ENCODE peak calls at places on chromosome 12, in ten cellular contexts. One of them, this sample, is unnamed.

GRCh38 chr12:123763093-123763492 is 992 bp downstream of the DNAH10 start:
- DNase-seq in thoracic aorta: no peak
- DNase-seq in B cell: no peak
- DNase-seq in breast epithelium: no peak
- DNase-seq in progenitor cell of endocrine pancreas: no peak
- DNase-seq in mucosa of descending colon: peak
- DNase-seq in HFFc6: no peak
- DNase-seq in tibial artery: no peak
- DNase-seq in NB4: no peak
- DNase-seq in AG10803: no peak
- DNase-seq in this sample: no peak

GRCh38 chr12:109544955-109545531 is 28.3 kb downstream of the MMAB start:
- DNase-seq in progenitor cell of endocrine pancreas: no peak
- DNase-seq in breast epithelium: no peak
- DNase-seq in NB4: no peak
- DNase-seq in AG10803: peak
- DNase-seq in HFFc6: peak
- DNase-seq in tibial artery: no peak
- DNase-seq in mucosa of descending colon: no peak
- DNase-seq in thoracic aorta: no peak
- DNase-seq in B cell: no peak
- DNase-seq in this sample: no peak

GRCh38 chr12:56998981-56999380 is 7.4 kb downstream of the ZBTB39 start:
- DNase-seq in mucosa of descending colon: no peak
- DNase-seq in thoracic aorta: no peak
- DNase-seq in AG10803: no peak
- DNase-seq in NB4: no peak
- DNase-seq in B cell: peak
- DNase-seq in progenitor cell of endocrine pancreas: no peak
- DNase-seq in HFFc6: no peak
- DNase-seq in breast epithelium: no peak
- DNase-seq in tibial artery: no peak
- DNase-seq in this sample: no peak

GRCh38 chr12:48973531-48973930 is 2.0 kb upstream of the WNT10B start:
- DNase-seq in progenitor cell of endocrine pancreas: no peak
- DNase-seq in thoracic aorta: no peak
- DNase-seq in B cell: no peak
- DNase-seq in breast epithelium: no peak
- DNase-seq in tibial artery: peak
- DNase-seq in HFFc6: no peak
- DNase-seq in AG10803: no peak
- DNase-seq in NB4: peak
- DNase-seq in mucosa of descending colon: no peak
- DNase-seq in this sample: peak

GRCh38 chr12:58067610-58068387 is 126.4 kb downstream of the ATP23 start:
- DNase-seq in HFFc6: peak
- DNase-seq in breast epithelium: no peak
- DNase-seq in mucosa of descending colon: no peak
- DNase-seq in tibial artery: no peak
- DNase-seq in NB4: no peak
- DNase-seq in B cell: no peak
- DNase-seq in thoracic aorta: no peak
- DNase-seq in progenitor cell of endocrine pancreas: no peak
- DNase-seq in AG10803: peak
- DNase-seq in this sample: no peak

GRCh38 chr12:10726945-10727344 is 3.8 kb upstream of the YBX3 start:
- DNase-seq in progenitor cell of endocrine pancreas: no peak
- DNase-seq in AG10803: no peak
- DNase-seq in breast epithelium: no peak
- DNase-seq in NB4: no peak
- DNase-seq in mucosa of descending colon: no peak
- DNase-seq in thoracic aorta: no peak
- DNase-seq in HFFc6: no peak
- DNase-seq in B cell: no peak
- DNase-seq in tibial artery: no peak
- DNase-seq in this sample: no peak

GRCh38 chr12:57627504-57628279 is 5.3 kb downstream of the B4GALNT1 start:
- DNase-seq in thoracic aorta: no peak
- DNase-seq in NB4: no peak
- DNase-seq in progenitor cell of endocrine pancreas: peak
- DNase-seq in HFFc6: no peak
- DNase-seq in B cell: peak
- DNase-seq in AG10803: no peak
- DNase-seq in tibial artery: no peak
- DNase-seq in breast epithelium: no peak
- DNase-seq in mucosa of descending colon: no peak
- DNase-seq in this sample: no peak

GRCh38 chr12:22935501-22935900 is 310.5 kb downstream of the ETNK1 start:
- DNase-seq in progenitor cell of endocrine pancreas: no peak
- DNase-seq in HFFc6: no peak
- DNase-seq in mucosa of descending colon: no peak
- DNase-seq in AG10803: peak
- DNase-seq in B cell: no peak
- DNase-seq in breast epithelium: no peak
- DNase-seq in thoracic aorta: no peak
- DNase-seq in tibial artery: no peak
- DNase-seq in NB4: peak
- DNase-seq in this sample: no peak

GRCh38 chr12:113222730-113223531 is 1.7 kb downstream of the TPCN1 start:
- DNase-seq in tibial artery: peak
- DNase-seq in AG10803: peak
- DNase-seq in thoracic aorta: no peak
- DNase-seq in breast epithelium: peak
- DNase-seq in NB4: peak
- DNase-seq in HFFc6: peak
- DNase-seq in mucosa of descending colon: peak
- DNase-seq in B cell: no peak
- DNase-seq in progenitor cell of endocrine pancreas: no peak
- DNase-seq in this sample: no peak

GRCh38 chr12:110916295-110916875 is 4.0 kb downstream of the MYL2 start:
- DNase-seq in breast epithelium: no peak
- DNase-seq in B cell: no peak
- DNase-seq in HFFc6: no peak
- DNase-seq in NB4: peak
- DNase-seq in mucosa of descending colon: no peak
- DNase-seq in AG10803: no peak
- DNase-seq in tibial artery: no peak
- DNase-seq in thoracic aorta: no peak
- DNase-seq in progenitor cell of endocrine pancreas: no peak
- DNase-seq in this sample: no peak

GRCh38 chr12:113650476-113650875 is 178.8 kb upstream of the LHX5 start:
- DNase-seq in B cell: no peak
- DNase-seq in breast epithelium: no peak
- DNase-seq in thoracic aorta: no peak
- DNase-seq in HFFc6: no peak
- DNase-seq in mucosa of descending colon: no peak
- DNase-seq in tibial artery: no peak
- DNase-seq in NB4: no peak
- DNase-seq in progenitor cell of endocrine pancreas: no peak
- DNase-seq in AG10803: no peak
- DNase-seq in this sample: no peak

GRCh38 chr12:132444957-132445883 is 44.7 kb upstream of the FBRSL1 start:
- DNase-seq in breast epithelium: no peak
- DNase-seq in progenitor cell of endocrine pancreas: no peak
- DNase-seq in NB4: peak
- DNase-seq in AG10803: no peak
- DNase-seq in tibial artery: peak
- DNase-seq in HFFc6: no peak
- DNase-seq in mucosa of descending colon: peak
- DNase-seq in thoracic aorta: no peak
- DNase-seq in B cell: peak
- DNase-seq in this sample: peak

GRCh38 chr12:41365653-41366131 is 177.6 kb downstream of the PDZRN4 start:
- DNase-seq in HFFc6: no peak
- DNase-seq in tibial artery: no peak
- DNase-seq in B cell: no peak
- DNase-seq in breast epithelium: no peak
- DNase-seq in NB4: no peak
- DNase-seq in thoracic aorta: no peak
- DNase-seq in progenitor cell of endocrine pancreas: no peak
- DNase-seq in mucosa of descending colon: no peak
- DNase-seq in AG10803: no peak
- DNase-seq in this sample: no peak

GRCh38 chr12:117439531-117440001 is 78.1 kb upstream of the NOS1 start:
- DNase-seq in NB4: no peak
- DNase-seq in thoracic aorta: no peak
- DNase-seq in mucosa of descending colon: no peak
- DNase-seq in HFFc6: no peak
- DNase-seq in progenitor cell of endocrine pancreas: no peak
- DNase-seq in breast epithelium: no peak
- DNase-seq in AG10803: peak
- DNase-seq in tibial artery: no peak
- DNase-seq in B cell: no peak
- DNase-seq in this sample: no peak

GRCh38 chr12:53452159-53453077 is 516 bp downstream of the PCBP2 start:
- DNase-seq in mucosa of descending colon: peak
- DNase-seq in tibial artery: peak
- DNase-seq in AG10803: peak
- DNase-seq in thoracic aorta: peak
- DNase-seq in NB4: peak
- DNase-seq in progenitor cell of endocrine pancreas: peak
- DNase-seq in HFFc6: peak
- DNase-seq in B cell: peak
- DNase-seq in breast epithelium: peak
- DNase-seq in this sample: no peak
- TF ChIP-seq CTCF in mucosa of descending colon: no peak
- TF ChIP-seq CTCF in tibial artery: peak
- TF ChIP-seq CTCF in AG10803: no peak
- TF ChIP-seq CTCF in thoracic aorta: peak
- TF ChIP-seq CTCF in NB4: peak
- TF ChIP-seq CTCF in progenitor cell of endocrine pancreas: peak
- TF ChIP-seq CTCF in HFFc6: peak
- TF ChIP-seq CTCF in B cell: peak
- TF ChIP-seq CTCF in breast epithelium: peak
- TF ChIP-seq CTCF in this sample: peak

GRCh38 chr12:69633061-69633460 is 22.4 kb upstream of the LRRC10 start:
- DNase-seq in thoracic aorta: no peak
- DNase-seq in progenitor cell of endocrine pancreas: no peak
- DNase-seq in HFFc6: no peak
- DNase-seq in NB4: peak
- DNase-seq in mucosa of descending colon: no peak
- DNase-seq in tibial artery: no peak
- DNase-seq in AG10803: no peak
- DNase-seq in breast epithelium: no peak
- DNase-seq in B cell: no peak
- DNase-seq in this sample: no peak
- TF ChIP-seq CTCF in thoracic aorta: no peak
- TF ChIP-seq CTCF in progenitor cell of endocrine pancreas: no peak
- TF ChIP-seq CTCF in HFFc6: peak
- TF ChIP-seq CTCF in NB4: peak
- TF ChIP-seq CTCF in mucosa of descending colon: no peak
- TF ChIP-seq CTCF in tibial artery: no peak
- TF ChIP-seq CTCF in AG10803: no peak
- TF ChIP-seq CTCF in breast epithelium: no peak
- TF ChIP-seq CTCF in B cell: no peak
- TF ChIP-seq CTCF in this sample: no peak

GRCh38 chr12:98154850-98155249 is 360.5 kb upstream of the TMPO start:
- DNase-seq in B cell: no peak
- DNase-seq in tibial artery: no peak
- DNase-seq in thoracic aorta: no peak
- DNase-seq in HFFc6: no peak
- DNase-seq in progenitor cell of endocrine pancreas: no peak
- DNase-seq in NB4: peak
- DNase-seq in AG10803: no peak
- DNase-seq in breast epithelium: no peak
- DNase-seq in mucosa of descending colon: peak
- DNase-seq in this sample: no peak
- TF ChIP-seq CTCF in B cell: no peak
- TF ChIP-seq CTCF in tibial artery: no peak
- TF ChIP-seq CTCF in thoracic aorta: no peak
- TF ChIP-seq CTCF in HFFc6: no peak
- TF ChIP-seq CTCF in progenitor cell of endocrine pancreas: peak
- TF ChIP-seq CTCF in NB4: peak
- TF ChIP-seq CTCF in AG10803: no peak
- TF ChIP-seq CTCF in breast epithelium: no peak
- TF ChIP-seq CTCF in mucosa of descending colon: no peak
- TF ChIP-seq CTCF in this sample: peak

GRCh38 chr12:131347345-131347714 is 363.6 kb upstream of the SFSWAP start:
- DNase-seq in breast epithelium: no peak
- DNase-seq in thoracic aorta: no peak
- DNase-seq in NB4: no peak
- DNase-seq in progenitor cell of endocrine pancreas: no peak
- DNase-seq in AG10803: no peak
- DNase-seq in mucosa of descending colon: no peak
- DNase-seq in B cell: no peak
- DNase-seq in HFFc6: no peak
- DNase-seq in tibial artery: no peak
- DNase-seq in this sample: no peak

GRCh38 chr12:131346578-131347344 is 364.1 kb upstream of the SFSWAP start:
- DNase-seq in breast epithelium: no peak
- DNase-seq in progenitor cell of endocrine pancreas: no peak
- DNase-seq in AG10803: no peak
- DNase-seq in HFFc6: no peak
- DNase-seq in thoracic aorta: no peak
- DNase-seq in B cell: no peak
- DNase-seq in NB4: no peak
- DNase-seq in tibial artery: no peak
- DNase-seq in mucosa of descending colon: no peak
- DNase-seq in this sample: no peak

GRCh38 chr12:131347732-131348131 is 363.2 kb upstream of the SFSWAP start:
- DNase-seq in tibial artery: no peak
- DNase-seq in AG10803: no peak
- DNase-seq in NB4: no peak
- DNase-seq in breast epithelium: no peak
- DNase-seq in progenitor cell of endocrine pancreas: no peak
- DNase-seq in mucosa of descending colon: no peak
- DNase-seq in thoracic aorta: no peak
- DNase-seq in B cell: no peak
- DNase-seq in HFFc6: no peak
- DNase-seq in this sample: no peak

GRCh38 chr12:131349397-131350127 is 361.3 kb upstream of the SFSWAP start:
- DNase-seq in B cell: no peak
- DNase-seq in HFFc6: no peak
- DNase-seq in thoracic aorta: no peak
- DNase-seq in NB4: no peak
- DNase-seq in mucosa of descending colon: no peak
- DNase-seq in progenitor cell of endocrine pancreas: no peak
- DNase-seq in breast epithelium: no peak
- DNase-seq in tibial artery: no peak
- DNase-seq in AG10803: no peak
- DNase-seq in this sample: no peak

DNA sequence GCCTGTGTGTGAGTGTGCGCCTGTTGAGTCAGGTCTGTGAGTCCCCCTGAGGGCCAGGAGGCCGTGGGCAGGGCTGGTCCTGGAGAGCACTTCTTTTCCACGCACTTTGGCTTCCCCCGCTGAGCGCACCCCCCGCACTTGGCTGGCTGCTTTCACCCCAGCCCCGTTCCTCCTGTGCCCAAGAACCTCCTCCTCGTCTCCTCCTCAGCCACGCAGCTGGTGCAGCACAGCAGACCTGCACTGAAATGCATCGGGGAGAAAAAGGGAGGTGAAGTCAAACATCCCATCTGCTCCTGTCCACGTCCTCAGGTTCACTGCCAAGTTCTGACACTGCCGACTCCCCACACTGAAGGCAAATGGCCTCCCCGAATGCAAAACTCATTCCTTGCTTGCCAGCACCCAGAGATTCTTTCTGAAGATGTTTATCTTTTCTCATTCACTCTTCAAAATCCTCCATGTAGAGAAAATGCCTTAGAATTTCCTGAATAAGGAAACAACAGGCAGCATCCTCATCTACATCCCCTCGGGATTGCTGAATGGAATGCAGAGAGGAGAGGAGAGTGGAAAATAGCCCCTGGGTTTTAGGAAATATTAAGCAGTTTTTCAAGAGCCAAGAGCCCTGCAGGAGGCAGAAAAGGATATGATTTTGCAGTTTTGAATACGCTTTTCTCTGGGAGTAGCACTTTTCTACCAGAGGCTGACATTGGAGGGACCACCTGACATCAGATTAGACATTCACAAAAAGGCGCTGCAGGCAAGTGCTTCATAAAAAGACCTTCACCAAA is 362.5 kb upstream of the SFSWAP start:
- DNase-seq in breast epithelium: no peak
- DNase-seq in mucosa of descending colon: no peak
- DNase-seq in tibial artery: no peak
- DNase-seq in B cell: no peak
- DNase-seq in AG10803: no peak
- DNase-seq in thoracic aorta: no peak
- DNase-seq in NB4: no peak
- DNase-seq in HFFc6: no peak
- DNase-seq in progenitor cell of endocrine pancreas: no peak
- DNase-seq in this sample: no peak
- TF ChIP-seq CTCF in breast epithelium: no peak
- TF ChIP-seq CTCF in mucosa of descending colon: no peak
- TF ChIP-seq CTCF in tibial artery: no peak
- TF ChIP-seq CTCF in B cell: no peak
- TF ChIP-seq CTCF in AG10803: no peak
- TF ChIP-seq CTCF in thoracic aorta: no peak
- TF ChIP-seq CTCF in NB4: no peak
- TF ChIP-seq CTCF in HFFc6: no peak
- TF ChIP-seq CTCF in progenitor cell of endocrine pancreas: no peak
- TF ChIP-seq CTCF in this sample: no peak